ENCODE peak calls at places on chromosomes 4 and X, in eight cellular contexts. One of them, this sample, is unnamed.
A peak's percentile ranks its signal among the peaks of the same experiment; 100 is the strongest.

GRCh38 chrX:48934581-48935331 is 15.9 kb upstream of the PIM2 start:
- DNase-seq in HepG2: no peak
- DNase-seq in fibroblast of lung: no peak
- DNase-seq in A673: no peak
- DNase-seq in PC-3: no peak
- DNase-seq in HCT116: no peak
- DNase-seq in GM23338: no peak
- DNase-seq in GM23248: no peak
- DNase-seq in this sample: no peak

GRCh38 chr4:98468744-98469143 is 189.7 kb downstream of the TSPAN5 start:
- DNase-seq in fibroblast of lung: peak; percentile 34
- DNase-seq in A673: no peak
- DNase-seq in PC-3: no peak
- DNase-seq in GM23338: no peak
- DNase-seq in HepG2: no peak
- DNase-seq in HCT116: no peak
- DNase-seq in GM23248: peak; percentile 84
- DNase-seq in this sample: peak; percentile 40

GRCh38 chr4:98624144-98624543 is 34.3 kb downstream of the TSPAN5 start:
- DNase-seq in GM23248: no peak
- DNase-seq in HCT116: no peak
- DNase-seq in GM23338: no peak
- DNase-seq in fibroblast of lung: no peak
- DNase-seq in PC-3: no peak
- DNase-seq in HepG2: no peak
- DNase-seq in A673: no peak
- DNase-seq in this sample: no peak

GRCh38 chr4:159410076-159410777 is 307.3 kb downstream of the RAPGEF2 start:
- DNase-seq in GM23338: no peak
- DNase-seq in GM23248: peak; percentile 26
- DNase-seq in HepG2: no peak
- DNase-seq in PC-3: peak; percentile 87
- DNase-seq in A673: no peak
- DNase-seq in fibroblast of lung: no peak
- DNase-seq in HCT116: no peak
- DNase-seq in this sample: no peak

GRCh38 chr4:118848242-118848641 is 12.3 kb upstream of the SEC24D start:
- DNase-seq in fibroblast of lung: no peak
- DNase-seq in A673: no peak
- DNase-seq in PC-3: no peak
- DNase-seq in HepG2: no peak
- DNase-seq in GM23338: no peak
- DNase-seq in GM23248: no peak
- DNase-seq in HCT116: no peak
- DNase-seq in this sample: no peak

GRCh38 chr4:105548483-105548882 is 3.9 kb upstream of the ARHGEF38 start:
- DNase-seq in HepG2: no peak
- DNase-seq in HCT116: no peak
- DNase-seq in GM23338: no peak
- DNase-seq in fibroblast of lung: no peak
- DNase-seq in A673: peak; percentile 71
- DNase-seq in PC-3: peak; percentile 73
- DNase-seq in GM23248: no peak
- DNase-seq in this sample: peak; percentile 8

GRCh38 chrX:77442728-77443127 is 4.5 kb upstream of the FGF16 start:
- DNase-seq in A673: no peak
- DNase-seq in HepG2: peak; percentile 1
- DNase-seq in fibroblast of lung: peak; percentile 55
- DNase-seq in GM23248: peak; percentile 84
- DNase-seq in PC-3: peak; percentile 92
- DNase-seq in HCT116: peak; percentile 59
- DNase-seq in GM23338: no peak
- DNase-seq in this sample: no peak

GRCh38 chr4:41215155-41215554 is 813 bp upstream of the APBB2 start:
- DNase-seq in fibroblast of lung: no peak
- DNase-seq in HepG2: no peak
- DNase-seq in A673: no peak
- DNase-seq in PC-3: no peak
- DNase-seq in HCT116: no peak
- DNase-seq in GM23338: no peak
- DNase-seq in GM23248: peak; percentile 30
- DNase-seq in this sample: no peak

GRCh38 chr4:182067828-182068227 is 175.4 kb upstream of the TENM3 start:
- DNase-seq in GM23338: no peak
- DNase-seq in fibroblast of lung: no peak
- DNase-seq in PC-3: no peak
- DNase-seq in HCT116: no peak
- DNase-seq in HepG2: no peak
- DNase-seq in A673: peak; percentile 38
- DNase-seq in GM23248: no peak
- DNase-seq in this sample: peak; percentile 24

GRCh38 chrX:23694606-23695005 is 27.3 kb downstream of the PRDX4 start:
- DNase-seq in HCT116: peak; percentile 21
- DNase-seq in GM23248: peak; percentile 71
- DNase-seq in A673: peak; percentile 75
- DNase-seq in fibroblast of lung: peak; percentile 62
- DNase-seq in GM23338: peak; percentile 55
- DNase-seq in PC-3: peak; percentile 72
- DNase-seq in HepG2: peak; percentile 39
- DNase-seq in this sample: peak; percentile 76

GRCh38 chr4:186901850-186902249 is 178.2 kb upstream of the FAT1 start:
- DNase-seq in HCT116: no peak
- DNase-seq in GM23338: no peak
- DNase-seq in HepG2: no peak
- DNase-seq in PC-3: no peak
- DNase-seq in A673: no peak
- DNase-seq in GM23248: no peak
- DNase-seq in fibroblast of lung: no peak
- DNase-seq in this sample: no peak

GRCh38 chr4:182144621-182145359 is 98.4 kb upstream of the TENM3 start:
- DNase-seq in fibroblast of lung: peak; percentile 19
- DNase-seq in GM23338: peak; percentile 77
- DNase-seq in A673: peak; percentile 24
- DNase-seq in PC-3: no peak
- DNase-seq in HCT116: no peak
- DNase-seq in HepG2: no peak
- DNase-seq in GM23248: peak; percentile 33
- DNase-seq in this sample: peak; percentile 53

GRCh38 chrX:39309018-39309620 is 507.9 kb downstream of the MID1IP1 start:
- DNase-seq in HCT116: no peak
- DNase-seq in GM23248: peak; percentile 31
- DNase-seq in fibroblast of lung: peak; percentile 0
- DNase-seq in HepG2: no peak
- DNase-seq in PC-3: no peak
- DNase-seq in GM23338: no peak
- DNase-seq in A673: peak; percentile 17
- DNase-seq in this sample: no peak

GRCh38 chr4:109708435-109708834 is 5.2 kb upstream of the CASP6 start:
- DNase-seq in GM23248: no peak
- DNase-seq in GM23338: no peak
- DNase-seq in fibroblast of lung: no peak
- DNase-seq in HCT116: no peak
- DNase-seq in PC-3: no peak
- DNase-seq in A673: no peak
- DNase-seq in HepG2: no peak
- DNase-seq in this sample: no peak

GRCh38 chr4:94486372-94486801 is 34.6 kb downstream of the PDLIM5 start:
- DNase-seq in fibroblast of lung: no peak
- DNase-seq in GM23338: no peak
- DNase-seq in PC-3: peak; percentile 86
- DNase-seq in HCT116: no peak
- DNase-seq in A673: peak; percentile 41
- DNase-seq in HepG2: no peak
- DNase-seq in GM23248: no peak
- DNase-seq in this sample: no peak

GRCh38 chrX:30876367-30876766 is 12.7 kb downstream of the TAB3 start:
- DNase-seq in A673: no peak
- DNase-seq in PC-3: no peak
- DNase-seq in GM23338: no peak
- DNase-seq in GM23248: no peak
- DNase-seq in fibroblast of lung: no peak
- DNase-seq in HepG2: peak; percentile 25
- DNase-seq in HCT116: no peak
- DNase-seq in this sample: no peak

GRCh38 chrX:15947648-15948317 is 93.2 kb upstream of the AP1S2 start:
- DNase-seq in A673: peak; percentile 81
- DNase-seq in HCT116: no peak
- DNase-seq in fibroblast of lung: peak; percentile 41
- DNase-seq in HepG2: no peak
- DNase-seq in GM23338: peak; percentile 67
- DNase-seq in PC-3: peak; percentile 64
- DNase-seq in GM23248: peak; percentile 68
- DNase-seq in this sample: peak; percentile 81

GRCh38 chrX:53263597-53264094 is 17.7 kb downstream of the IQSEC2 start:
- DNase-seq in HCT116: peak; percentile 59
- DNase-seq in HepG2: no peak
- DNase-seq in A673: no peak
- DNase-seq in GM23248: peak; percentile 88
- DNase-seq in PC-3: peak; percentile 92
- DNase-seq in fibroblast of lung: peak; percentile 13
- DNase-seq in GM23338: no peak
- DNase-seq in this sample: no peak

GRCh38 chr4:90234916-90235547 is 107.8 kb downstream of the CCSER1 start:
- DNase-seq in PC-3: no peak
- DNase-seq in A673: no peak
- DNase-seq in HepG2: no peak
- DNase-seq in HCT116: no peak
- DNase-seq in GM23248: no peak
- DNase-seq in GM23338: no peak
- DNase-seq in fibroblast of lung: no peak
- DNase-seq in this sample: no peak

GRCh38 chrX:31227250-31227649 is 155.4 kb upstream of the FTHL17 start:
- DNase-seq in GM23248: peak; percentile 82
- DNase-seq in fibroblast of lung: no peak
- DNase-seq in HCT116: no peak
- DNase-seq in GM23338: no peak
- DNase-seq in A673: no peak
- DNase-seq in HepG2: peak; percentile 63
- DNase-seq in PC-3: no peak
- DNase-seq in this sample: no peak

GRCh38 chr4:72875545-72875944 is 194.0 kb downstream of the COX18 start:
- DNase-seq in GM23248: no peak
- DNase-seq in GM23338: no peak
- DNase-seq in fibroblast of lung: no peak
- DNase-seq in HepG2: no peak
- DNase-seq in A673: no peak
- DNase-seq in PC-3: no peak
- DNase-seq in HCT116: no peak
- DNase-seq in this sample: no peak

GRCh38 chr4:184669251-184669650 is 19.7 kb downstream of the PRIMPOL start:
- DNase-seq in HCT116: no peak
- DNase-seq in A673: no peak
- DNase-seq in HepG2: no peak
- DNase-seq in GM23248: no peak
- DNase-seq in PC-3: no peak
- DNase-seq in fibroblast of lung: no peak
- DNase-seq in GM23338: no peak
- DNase-seq in this sample: no peak

GRCh38 chrX:10103023-10103422 is 53.8 kb upstream of the CLCN4 start:
- DNase-seq in GM23248: no peak
- DNase-seq in HepG2: no peak
- DNase-seq in GM23338: no peak
- DNase-seq in fibroblast of lung: no peak
- DNase-seq in HCT116: no peak
- DNase-seq in PC-3: no peak
- DNase-seq in A673: no peak
- DNase-seq in this sample: no peak

GRCh38 chr4:24922416-24922815 is 9.6 kb upstream of the CCDC149 start:
- DNase-seq in GM23338: no peak
- DNase-seq in GM23248: peak; percentile 60
- DNase-seq in A673: no peak
- DNase-seq in HCT116: no peak
- DNase-seq in HepG2: no peak
- DNase-seq in PC-3: no peak
- DNase-seq in fibroblast of lung: no peak
- DNase-seq in this sample: no peak

GRCh38 chr4:48986654-48987164 is 634 bp downstream of the CWH43 start:
- DNase-seq in HCT116: no peak
- DNase-seq in A673: no peak
- DNase-seq in fibroblast of lung: no peak
- DNase-seq in HepG2: no peak
- DNase-seq in GM23248: no peak
- DNase-seq in GM23338: no peak
- DNase-seq in PC-3: peak; percentile 27
- DNase-seq in this sample: no peak
- TF ChIP-seq EZH2 in HCT116: no peak
- TF ChIP-seq EZH2 in A673: no peak
- TF ChIP-seq EZH2 in fibroblast of lung: no peak
- TF ChIP-seq EZH2 in HepG2: no peak
- TF ChIP-seq EZH2 in GM23248: no peak
- TF ChIP-seq EZH2 in GM23338: no peak
- TF ChIP-seq EZH2 in PC-3: no peak
- TF ChIP-seq EZH2 in this sample: no peak

GRCh38 chrX:132956421-132957210 is 1.8 kb downstream of the HS6ST2 start:
- DNase-seq in fibroblast of lung: no peak
- DNase-seq in GM23248: peak; percentile 1
- DNase-seq in A673: no peak
- DNase-seq in HepG2: no peak
- DNase-seq in PC-3: no peak
- DNase-seq in GM23338: peak; percentile 49
- DNase-seq in HCT116: no peak
- DNase-seq in this sample: peak; percentile 39
- TF ChIP-seq EZH2 in fibroblast of lung: no peak
- TF ChIP-seq EZH2 in GM23248: peak; percentile 46
- TF ChIP-seq EZH2 in A673: no peak
- TF ChIP-seq EZH2 in HepG2: no peak
- TF ChIP-seq EZH2 in PC-3: no peak
- TF ChIP-seq EZH2 in GM23338: no peak
- TF ChIP-seq EZH2 in HCT116: no peak
- TF ChIP-seq EZH2 in this sample: peak; percentile 48

GRCh38 chr4:8897768-8898167 is 26.1 kb upstream of the HMX1 start:
- DNase-seq in PC-3: no peak
- DNase-seq in HCT116: no peak
- DNase-seq in fibroblast of lung: no peak
- DNase-seq in GM23338: no peak
- DNase-seq in HepG2: no peak
- DNase-seq in A673: no peak
- DNase-seq in GM23248: peak; percentile 28
- DNase-seq in this sample: no peak
- TF ChIP-seq EZH2 in PC-3: no peak
- TF ChIP-seq EZH2 in HCT116: no peak
- TF ChIP-seq EZH2 in fibroblast of lung: no peak
- TF ChIP-seq EZH2 in GM23338: no peak
- TF ChIP-seq EZH2 in HepG2: no peak
- TF ChIP-seq EZH2 in A673: no peak
- TF ChIP-seq EZH2 in GM23248: no peak
- TF ChIP-seq EZH2 in this sample: no peak

GRCh38 chr4:44446191-44446590 is 2.4 kb downstream of the KCTD8 start:
- DNase-seq in HepG2: no peak
- DNase-seq in GM23248: no peak
- DNase-seq in fibroblast of lung: peak; percentile 0
- DNase-seq in PC-3: no peak
- DNase-seq in GM23338: no peak
- DNase-seq in A673: no peak
- DNase-seq in HCT116: no peak
- DNase-seq in this sample: no peak

GRCh38 chr4:44447563-44448504 is 775 bp downstream of the KCTD8 start:
- DNase-seq in HepG2: no peak
- DNase-seq in PC-3: peak; percentile 4
- DNase-seq in fibroblast of lung: peak; percentile 10
- DNase-seq in GM23338: peak; percentile 65
- DNase-seq in A673: no peak
- DNase-seq in HCT116: no peak
- DNase-seq in GM23248: peak; percentile 14
- DNase-seq in this sample: peak; percentile 74

GRCh38 chr4:44448548-44449443 is at the start of gene KCTD8:
- DNase-seq in GM23338: peak; percentile 97
- DNase-seq in HCT116: no peak
- DNase-seq in HepG2: peak; percentile 71
- DNase-seq in A673: peak; percentile 92
- DNase-seq in GM23248: peak; percentile 74
- DNase-seq in fibroblast of lung: peak; percentile 76
- DNase-seq in PC-3: peak; percentile 87
- DNase-seq in this sample: peak; percentile 96

GRCh38 chr4:44446801-44447562 is 1.6 kb downstream of the KCTD8 start:
- DNase-seq in A673: no peak
- DNase-seq in HepG2: no peak
- DNase-seq in GM23338: peak; percentile 39
- DNase-seq in fibroblast of lung: no peak
- DNase-seq in HCT116: no peak
- DNase-seq in GM23248: no peak
- DNase-seq in PC-3: no peak
- DNase-seq in this sample: peak; percentile 36
- TF ChIP-seq EZH2 in A673: no peak
- TF ChIP-seq EZH2 in HepG2: no peak
- TF ChIP-seq EZH2 in GM23338: peak; percentile 22
- TF ChIP-seq EZH2 in fibroblast of lung: peak; percentile 6
- TF ChIP-seq EZH2 in HCT116: no peak
- TF ChIP-seq EZH2 in GM23248: no peak
- TF ChIP-seq EZH2 in PC-3: no peak
- TF ChIP-seq EZH2 in this sample: peak; percentile 64

This sample was measured in neural progenitor cell.